ENCODE peak calls at places on chromosomes 6 and 20, in six cellular contexts. T is A549, Q is IMR-90, M is HepG2, G is K562, I is SK-N-SH. W is an unnamed sample.

GRCh38 chr6:13164316-13164715 is 164.0 kb downstream of the TBC1D7 start:
- DNase-seq in G (no peak), M (no peak), T (no peak), Q (no peak), I (no peak), W (no peak)

GRCh38 chr6:125584468-125584939 is 164.9 kb upstream of the HEY2 start:
- DNase-seq in I (no peak), T (no peak), M (no peak), Q (peak; percentile 1), G (no peak), W (no peak)

GRCh38 chr20:32999603-33000250 is 4.5 kb downstream of the SUN5 start:
- DNase-seq in G (no peak), Q (no peak), I (no peak), T (no peak), M (peak; percentile 58), W (no peak)

GRCh38 chr6:128919831-128920230 is 36.9 kb downstream of the LAMA2 start:
- DNase-seq in Q (no peak), M (no peak), I (no peak), T (no peak), G (no peak), W (no peak)

GRCh38 chr6:20572940-20573339 is 38.7 kb downstream of the CDKAL1 start:
- DNase-seq in I (no peak), Q (peak; percentile 63), G (no peak), T (no peak), M (peak; percentile 51), W (no peak)

GRCh38 chr6:141610741-141611140 is 522.0 kb upstream of the GJE1 start:
- DNase-seq in T (no peak), M (peak; percentile 7), I (no peak), Q (peak; percentile 51), G (no peak), W (no peak)

GRCh38 chr6:139695361-139695760 is 320.9 kb upstream of the CITED2 start:
- DNase-seq in T (no peak), Q (no peak), G (no peak), I (no peak), M (no peak), W (no peak)

GRCh38 chr6:139219271-139219729 is 72.5 kb downstream of the TXLNB start:
- DNase-seq in M (peak; percentile 75), I (peak; percentile 47), G (peak; percentile 73), Q (peak; percentile 90), T (peak; percentile 25), W (peak; percentile 82)

GRCh38 chr6:139240161-139241010 is 51.4 kb downstream of the TXLNB start:
- DNase-seq in Q (peak; percentile 96), M (no peak), G (no peak), T (no peak), I (no peak), W (no peak)

DNA sequence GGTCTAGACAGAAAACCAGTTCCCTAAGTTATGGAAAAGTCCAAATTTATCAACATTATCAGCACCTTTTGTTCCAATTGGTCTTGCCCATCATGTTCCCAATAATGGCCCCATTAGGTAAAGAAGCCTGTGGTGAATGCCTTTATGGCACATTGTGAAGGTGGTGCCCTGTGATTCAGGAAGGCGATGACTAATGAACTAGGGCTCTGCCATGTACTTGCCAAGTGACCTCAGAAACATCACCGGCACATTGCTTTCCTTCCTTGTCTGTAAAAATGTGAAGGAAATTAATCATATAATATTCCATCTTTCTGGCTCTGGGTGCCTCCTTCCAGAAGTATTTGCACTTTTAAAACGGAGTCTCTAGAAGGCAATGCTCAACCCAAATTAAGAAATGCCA is 132.3 kb downstream of the UNC5CL start:
- DNase-seq in T (peak; percentile 65), I (no peak), Q (no peak), M (no peak), G (no peak), W (no peak)
- TF ChIP-seq SMC3 in T (no peak), I (no peak), Q (no peak), M (no peak), G (no peak), W (no peak)

DNA sequence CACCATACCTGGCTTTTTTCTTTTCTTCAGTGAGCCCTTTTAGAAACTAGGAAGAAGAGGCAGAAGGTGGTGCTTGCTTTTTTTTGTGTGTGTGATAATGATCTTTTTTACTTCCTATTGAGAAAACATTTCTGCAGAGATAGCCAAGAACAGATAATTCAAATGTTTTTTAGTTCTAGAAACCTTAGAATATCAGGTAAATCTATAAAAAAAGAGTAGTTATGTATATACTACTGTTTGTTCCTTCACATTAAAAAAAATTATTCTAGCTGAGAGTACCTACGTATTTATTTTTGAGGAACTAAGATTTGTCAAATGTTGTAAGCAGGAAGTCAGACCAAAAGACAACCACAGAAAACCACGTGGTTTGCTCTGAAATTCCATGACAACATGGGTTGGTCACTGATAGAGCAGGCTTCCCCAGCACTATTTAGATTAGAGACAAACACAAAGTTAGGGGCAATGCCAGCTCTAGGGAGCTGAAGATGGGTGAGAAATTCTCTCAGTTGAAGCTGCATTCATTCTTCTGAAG is 12.8 kb downstream of the STK4 start:
- DNase-seq in M (no peak), I (no peak), G (peak; percentile 65), T (no peak), Q (peak; percentile 61), W (peak; percentile 82)
- TF ChIP-seq SMC3 in M (no peak), I (no peak), G (no peak), T (no peak), Q (no peak), W (no peak)

DNA sequence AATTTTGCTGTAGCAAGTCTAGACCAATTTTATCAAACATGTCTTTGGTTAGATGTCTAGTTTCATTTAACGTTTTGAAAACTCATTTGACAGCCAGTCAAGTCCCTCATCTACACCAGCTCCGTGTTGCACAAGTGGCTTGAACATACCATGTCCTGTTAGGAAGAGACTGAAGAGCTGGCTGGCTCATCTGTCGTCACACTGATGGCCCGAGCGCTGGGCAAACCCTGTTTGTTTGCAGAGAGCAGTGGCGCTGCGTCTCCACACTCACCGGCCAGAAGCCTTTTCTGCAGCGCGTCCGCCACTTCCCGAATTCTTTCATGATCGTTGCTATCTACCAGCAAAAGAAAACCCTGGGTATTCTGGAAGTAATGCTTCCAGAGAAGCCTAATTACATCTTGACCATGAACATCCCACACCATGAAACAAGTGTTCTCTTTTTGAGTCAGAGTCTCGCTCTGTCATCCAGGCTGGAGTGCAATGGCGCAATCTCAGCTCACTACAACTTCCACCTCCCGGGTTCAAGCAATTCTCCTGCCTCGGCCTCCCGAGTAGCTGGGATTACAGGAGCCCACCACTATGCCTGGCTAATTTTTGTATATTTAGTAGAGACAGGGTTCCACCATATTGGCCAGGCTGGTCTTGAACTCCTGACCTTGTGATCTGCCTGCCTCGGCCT is 10.7 kb upstream of the TCFL5 start:
- DNase-seq in I (no peak), Q (no peak), T (no peak), M (peak; percentile 89), G (no peak), W (no peak)
- TF ChIP-seq SMC3 in I (no peak), Q (no peak), T (no peak), M (no peak), G (no peak), W (no peak)

GRCh38 chr6:157610451-157610999 is 212.5 kb upstream of the SNX9 start:
- DNase-seq in T (no peak), M (no peak), I (no peak), Q (no peak), G (no peak), W (no peak)
- TF ChIP-seq SMC3 in T (no peak), M (no peak), I (no peak), Q (no peak), G (no peak), W (no peak)

GRCh38 chr6:150327117-150327774 is 41.6 kb upstream of the IYD start:
- DNase-seq in T (no peak), G (peak; percentile 55), Q (no peak), I (no peak), M (no peak), W (no peak)
- TF ChIP-seq SMC3 in T (no peak), G (no peak), Q (no peak), I (no peak), M (no peak), W (no peak)

DNA sequence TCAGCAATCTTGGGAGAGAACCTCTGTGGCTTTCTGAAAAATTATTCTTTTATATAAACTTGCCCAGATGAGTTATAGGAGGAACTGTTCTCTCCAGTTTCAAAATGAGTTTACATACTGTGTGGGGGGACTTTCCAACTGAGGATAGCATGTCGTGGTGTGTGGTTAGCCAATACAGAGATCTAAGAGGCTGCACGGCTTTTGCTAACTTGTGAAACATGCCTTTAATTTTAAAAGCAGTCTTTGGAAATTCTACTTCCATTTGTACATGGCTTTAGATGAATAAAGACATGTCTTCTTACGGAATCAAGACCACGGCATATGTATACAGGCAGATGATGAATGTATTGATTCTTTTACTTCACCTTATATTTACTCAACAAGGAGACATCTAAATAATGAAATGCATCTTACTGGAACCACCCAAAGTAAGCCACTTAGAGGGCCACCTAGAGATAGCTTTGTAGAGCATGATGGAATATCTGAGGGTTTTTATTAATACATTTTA is 39.8 kb downstream of the HIVEP1 start:
- DNase-seq in I (no peak), T (no peak), Q (peak; percentile 88), M (no peak), G (no peak), W (peak; percentile 92)
- TF ChIP-seq SMC3 in I (no peak), T (no peak), Q (no peak), M (no peak), G (no peak), W (no peak)

GRCh38 chr6:33824461-33825154 is 20.8 kb upstream of the MLN start:
- DNase-seq in I (no peak), M (no peak), T (peak; percentile 21), G (peak; percentile 21), Q (peak; percentile 21), W (no peak)
- TF ChIP-seq SMC3 in I (no peak), M (no peak), T (no peak), G (no peak), Q (no peak), W (no peak)

DNA sequence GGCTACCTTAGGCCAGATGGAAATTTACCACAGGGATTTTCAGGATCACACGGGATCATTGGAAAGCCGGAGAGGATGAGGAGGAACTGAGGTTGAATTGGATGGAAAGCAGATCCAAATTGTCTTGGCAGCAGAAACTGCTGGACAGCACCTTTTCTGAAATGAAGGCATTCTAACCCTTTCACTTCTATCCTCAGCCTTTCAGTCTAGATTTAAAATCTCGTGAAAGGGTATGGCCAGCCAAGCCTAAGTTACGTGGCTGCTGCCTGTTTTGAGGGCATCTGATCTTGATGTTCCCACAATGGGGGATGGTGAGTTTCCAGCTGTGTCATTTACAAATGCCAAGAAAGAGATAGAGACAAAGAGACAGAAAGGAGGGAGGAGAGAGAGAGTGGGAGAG is 358.2 kb downstream of the KIF16B start:
- DNase-seq in G (no peak), Q (no peak), M (no peak), I (no peak), T (no peak), W (no peak)
- TF ChIP-seq SMC3 in G (no peak), Q (no peak), M (no peak), I (no peak), T (no peak), W (no peak)

W was measured in GM12878.